ENCODE peak calls at places on chromosome 17, in eight cellular contexts. D is T-helper 9 cell; Q is renal cortical epithelial cell; N is stimulated activated CD4-positive, alpha-beta T cell treated with anti-CD3 and anti-CD28 coated beads, TNF-alpha, amount 100 ng/mL, for 48 hours; H is GM12891; U is T-helper 17 cell; Z is left ventricle myocardium inferior; Y is activated CD8-positive, alpha-beta T cell treated with anti-CD3 and anti-CD28 coated beads, Interleukin-2, amount 10 ng/mL, durations not matched to agents 7 days and 5 days. X is an unnamed sample.

GRCh38 chr17:41987642-41988041 is 21.0 kb downstream of the CNP start:
- DNase-seq in U (no peak), Q (peak; percentile 40), H (no peak), Z (no peak), Y (no peak), N (no peak), D (no peak), X (no peak)

GRCh38 chr17:82232876-82233785 is 4.3 kb downstream of the SLC16A3 start:
- DNase-seq in Q (no peak), D (no peak), Z (peak; percentile 13), Y (no peak), U (no peak), N (no peak), H (no peak), X (no peak)

GRCh38 chr17:38919316-38920078 is 5.9 kb upstream of the LASP1NB start:
- DNase-seq in Q (no peak), Z (no peak), U (no peak), N (no peak), H (no peak), Y (no peak), D (no peak), X (no peak)

GRCh38 chr17:15185625-15185991 is 79.5 kb downstream of the PMP22 start:
- DNase-seq in Y (no peak), H (no peak), N (no peak), D (no peak), U (no peak), Q (no peak), Z (no peak), X (peak; percentile 88)

GRCh38 chr17:48718781-48719641 is 3.3 kb downstream of the PRAC1 start:
- DNase-seq in Q (no peak), U (no peak), H (no peak), N (no peak), D (no peak), Y (no peak), Z (no peak), X (no peak)

GRCh38 chr17:50198026-50198669 is 3.3 kb downstream of the COL1A1 start:
- DNase-seq in Q (peak; percentile 56), Y (peak; percentile 81), N (no peak), H (no peak), U (no peak), D (peak; percentile 49), Z (no peak), X (peak; percentile 48)

GRCh38 chr17:48045270-48046001 is 2.7 kb upstream of the NFE2L1 start:
- DNase-seq in Q (no peak), Z (no peak), D (no peak), N (no peak), H (no peak), U (no peak), Y (no peak), X (no peak)

GRCh38 chr17:58520843-58521430 is 6.5 kb upstream of the MTMR4 start:
- DNase-seq in D (no peak), N (no peak), U (no peak), Z (no peak), Y (peak; percentile 35), Q (no peak), H (no peak), X (no peak)

GRCh38 chr17:31674305-31674704 is 184.7 kb downstream of the COPRS start:
- DNase-seq in Y (no peak), H (no peak), D (no peak), N (no peak), Z (no peak), U (no peak), Q (no peak), X (peak; percentile 77)

GRCh38 chr17:48526986-48527741 is 3.6 kb downstream of the HOXB1 start:
- DNase-seq in H (no peak), Z (no peak), Q (no peak), Y (no peak), D (no peak), N (no peak), U (no peak), X (no peak)

GRCh38 chr17:43661699-43662431 is at the start of gene MEOX1:
- DNase-seq in Q (peak; percentile 50), D (no peak), H (no peak), U (no peak), Z (no peak), N (peak; percentile 23), Y (peak; percentile 30), X (peak; percentile 71)

GRCh38 chr17:42568341-42569111 is 1.6 kb downstream of the MLX start:
- DNase-seq in H (no peak), Z (no peak), D (no peak), U (no peak), Q (no peak), Y (no peak), N (no peak), X (no peak)

GRCh38 chr17:69669441-69670178 is 255.1 kb downstream of the MAP2K6 start:
- DNase-seq in N (no peak), U (no peak), Y (no peak), D (no peak), Z (no peak), Q (no peak), H (no peak), X (no peak)

GRCh38 chr17:78583091-78583490 is 5.9 kb upstream of the DNAH17 start:
- DNase-seq in H (no peak), U (no peak), Q (peak; percentile 8), N (no peak), D (no peak), Y (no peak), Z (no peak), X (no peak)

GRCh38 chr17:2593846-2594656 is 597 bp downstream of the PAFAH1B1 start:
- DNase-seq in Y (peak; percentile 87), H (peak; percentile 70), Z (peak; percentile 85), Q (peak; percentile 21), U (peak; percentile 79), N (peak; percentile 53), D (peak; percentile 78), X (peak; percentile 70)

GRCh38 chr17:77873518-77874302 is 84.8 kb upstream of the TNRC6C start:
- DNase-seq in N (no peak), Y (no peak), H (no peak), D (no peak), Z (no peak), Q (no peak), U (no peak), X (no peak)

GRCh38 chr17:79678091-79678731 is 52.5 kb upstream of the ENPP7 start:
- DNase-seq in Z (no peak), N (no peak), H (no peak), Y (no peak), U (no peak), D (no peak), Q (no peak), X (no peak)

GRCh38 chr17:12721581-12721980 is 55.9 kb downstream of the MYOCD start:
- DNase-seq in Y (no peak), Z (no peak), D (no peak), N (no peak), H (no peak), U (no peak), Q (no peak), X (no peak)

GRCh38 chr17:82568997-82569393 is 49.5 kb downstream of the FOXK2 start:
- DNase-seq in H (no peak), U (no peak), N (no peak), Q (no peak), Y (no peak), Z (no peak), D (no peak), X (no peak)

GRCh38 chr17:49815761-49816281 is 27.3 kb downstream of the KAT7 start:
- DNase-seq in Y (no peak), D (no peak), U (no peak), Z (no peak), H (no peak), Q (no peak), N (no peak), X (peak; percentile 34)

GRCh38 chr17:77741109-77741508 is 217.4 kb upstream of the TNRC6C start:
- DNase-seq in H (no peak), Z (no peak), N (peak; percentile 27), Y (peak; percentile 40), U (no peak), Q (no peak), D (peak; percentile 34), X (no peak)

GRCh38 chr17:41131979-41132378 is 8.0 kb upstream of the KRTAP4-12 start:
- DNase-seq in N (no peak), U (no peak), H (no peak), Y (no peak), D (no peak), Q (peak; percentile 57), Z (no peak), X (no peak)

GRCh38 chr17:9432121-9432866 is 143.3 kb downstream of the STX8 start:
- DNase-seq in N (no peak), Y (no peak), U (no peak), Q (peak; percentile 81), H (peak; percentile 22), Z (no peak), D (no peak), X (peak; percentile 67)

X was measured in fibroblast of lung.